ENCODE peak calls at places on chromosomes 7 and 10, in four cellular contexts. F, H, R and N are unnamed samples.

GRCh38 chr10:78829570-78829969 is 239.2 kb upstream of the ZMIZ1 start:
- DNase-seq in F (no peak), H (no peak), R (no peak), N (no peak)

GRCh38 chr10:28785018-28785417 is 107.7 kb downstream of the BAMBI start:
- DNase-seq in F (no peak), H (no peak), R (no peak), N (no peak)

GRCh38 chr10:81081887-81082620 is 544.4 kb downstream of the SH2D4B start:
- DNase-seq in F (no peak), H (no peak), R (peak; percentile 12), N (peak; percentile 10)

GRCh38 chr7:158361326-158361946 is 226.2 kb downstream of the PTPRN2 start:
- DNase-seq in F (no peak), H (no peak), R (no peak), N (no peak)

GRCh38 chr10:115918812-115919211 is 354.2 kb downstream of the GFRA1 start:
- DNase-seq in F (no peak), H (no peak), R (no peak), N (no peak)

GRCh38 chr7:28647076-28647421 is 234.7 kb downstream of the CREB5 start:
- DNase-seq in F (peak; percentile 36), H (no peak), R (no peak), N (no peak)

GRCh38 chr10:59688921-59689351 is 20.7 kb downstream of the SLC16A9 start:
- DNase-seq in F (no peak), H (no peak), R (peak; percentile 41), N (no peak)

GRCh38 chr10:97089209-97089865 is 96.4 kb downstream of the SLIT1 start:
- DNase-seq in F (no peak), H (no peak), R (no peak), N (no peak)

GRCh38 chr10:61942997-61943457 is 41.5 kb downstream of the ARID5B start:
- DNase-seq in F (no peak), H (no peak), R (no peak), N (no peak)

GRCh38 chr7:91055219-91055618 is 209.0 kb upstream of the FZD1 start:
- DNase-seq in F (no peak), H (no peak), R (no peak), N (no peak)

GRCh38 chr10:102628451-102628911 is 15.8 kb upstream of the TRIM8 start:
- DNase-seq in F (peak; percentile 70), H (no peak), R (no peak), N (no peak)

GRCh38 chr10:93113042-93113441 is 39.3 kb downstream of the CYP26A1 start:
- DNase-seq in F (no peak), H (no peak), R (peak; percentile 14), N (no peak)

GRCh38 chr7:4631664-4632171 is 50.4 kb upstream of the FOXK1 start:
- DNase-seq in F (peak; percentile 44), H (peak; percentile 77), R (peak; percentile 77), N (peak; percentile 98)

GRCh38 chr7:118699222-118699621 is 474.7 kb downstream of the ANKRD7 start:
- DNase-seq in F (no peak), H (no peak), R (no peak), N (no peak)

GRCh38 chr7:38411404-38411803 is 138.0 kb upstream of the TARP start:
- DNase-seq in F (no peak), H (no peak), R (peak; percentile 16), N (peak; percentile 48)

GRCh38 chr10:112393341-112393740 is 19.4 kb downstream of the ACSL5 start:
- DNase-seq in F (no peak), H (no peak), R (peak; percentile 65), N (no peak)

GRCh38 chr7:85186521-85187241 is at the start of gene SEMA3D:
- DNase-seq in F (peak; percentile 60), H (peak; percentile 37), R (peak; percentile 54), N (peak; percentile 75)

GRCh38 chr10:35754489-35754888 is 112.4 kb upstream of the FZD8 start:
- DNase-seq in F (no peak), H (no peak), R (no peak), N (no peak)

GRCh38 chr7:7183061-7183832 is 903 bp downstream of the C1GALT1 start:
- DNase-seq in F (peak; percentile 33), H (no peak), R (peak; percentile 64), N (peak; percentile 52)

GRCh38 chr10:58438340-58438739 is 53.1 kb downstream of the TFAM start:
- DNase-seq in F (no peak), H (no peak), R (no peak), N (no peak)

GRCh38 chr7:105691029-105691691 is 109.9 kb upstream of the EFCAB10 start:
- DNase-seq in F (no peak), H (no peak), R (peak; percentile 27), N (no peak)

GRCh38 chr7:39952791-39953190 is 2.7 kb downstream of the CDK13 start:
- DNase-seq in F (no peak), H (no peak), R (no peak), N (no peak)

GRCh38 chr7:100087055-100087750 is 1.6 kb upstream of the COPS6 start:
- DNase-seq in F (no peak), H (peak; percentile 78), R (no peak), N (no peak)

GRCh38 chr7:128116740-128117139 is 85.5 kb upstream of the LRRC4 start:
- DNase-seq in F (no peak), H (no peak), R (no peak), N (no peak)

GRCh38 chr7:157588271-157588589 is 251.4 kb downstream of the DNAJB6 start:
- DNase-seq in F (no peak), H (no peak), R (no peak), N (no peak)

GRCh38 chr7:35334511-35334910 is 80.6 kb upstream of the TBX20 start:
- DNase-seq in F (no peak), H (no peak), R (no peak), N (no peak)

GRCh38 chr7:44625899-44626511 is 19.6 kb downstream of the OGDH start:
- DNase-seq in F (no peak), H (no peak), R (no peak), N (no peak)

GRCh38 chr10:43671659-43672555 is 23.2 kb upstream of the ZNF32 start:
- DNase-seq in F (no peak), H (no peak), R (peak; percentile 82), N (peak; percentile 70)

GRCh38 chr10:92239185-92239599 is 51.7 kb downstream of the CPEB3 start:
- DNase-seq in F (no peak), H (no peak), R (peak; percentile 21), N (no peak)

GRCh38 chr7:43479042-43479441 is 103.9 kb upstream of the STK17A start:
- DNase-seq in F (no peak), H (no peak), R (no peak), N (no peak)

GRCh38 chr7:157056957-157057902 is 46.8 kb upstream of the MNX1 start:
- DNase-seq in F (no peak), H (no peak), R (no peak), N (no peak)

GRCh38 chr7:150860978-150861295 is 8.6 kb downstream of the AOC1 start:
- DNase-seq in F (no peak), H (no peak), R (no peak), N (no peak)

GRCh38 chr10:123995082-123995460 is 98.3 kb downstream of the CHST15 start:
- DNase-seq in F (no peak), H (no peak), R (peak; percentile 17), N (peak; percentile 38)

GRCh38 chr10:86178401-86179142 is 188.0 kb downstream of the GRID1 start:
- DNase-seq in F (peak; percentile 36), H (no peak), R (peak; percentile 7), N (peak; percentile 44)

GRCh38 chr7:40747856-40748255 is 613.1 kb downstream of the SUGCT start:
- DNase-seq in F (no peak), H (no peak), R (no peak), N (no peak)